ENCODE peak calls at places on chromosomes 6 and 20, in seven cellular contexts. C is fibroblast of lung, V is hepatocyte, O is heart left ventricle, R is BE2C, Y is ovary, J is pancreas. W is an unnamed sample. For H3K4me1, the result is how much of the 10 kb centered on the place peaks cover.

GRCh38 chr6:16249971-16250370 is 11.6 kb downstream of the GMPR start:
- DNase-seq in C (no peak), V (no peak), O (no peak), R (no peak), Y (no peak), J (no peak), W (no peak)

GRCh38 chr20:8535403-8536003 is 403.4 kb downstream of the PLCB1 start:
- DNase-seq in C (peak), V (no peak), O (no peak), R (peak), Y (no peak), J (no peak), W (no peak)

GRCh38 chr20:20037960-20038359 is 14.3 kb downstream of the CRNKL1 start:
- DNase-seq in C (no peak), V (no peak), O (no peak), R (no peak), Y (no peak), J (no peak), W (no peak)

GRCh38 chr6:121691126-121691540 is 255.7 kb downstream of the GJA1 start:
- DNase-seq in C (no peak), V (no peak), O (no peak), R (no peak), Y (no peak), J (no peak), W (no peak)

GRCh38 chr6:10407674-10408054 is 7.2 kb downstream of the TFAP2A start:
- DNase-seq in C (no peak), V (no peak), O (no peak), R (no peak), Y (no peak), J (no peak), W (no peak)

GRCh38 chr20:43925786-43926185 is 11.1 kb downstream of the TOX2 start:
- DNase-seq in C (peak), V (no peak), O (no peak), R (no peak), Y (no peak), J (no peak), W (peak)

GRCh38 chr20:21504323-21504722 is 9.5 kb downstream of the NKX2-2 start:
- DNase-seq in C (no peak), V (no peak), O (no peak), R (no peak), Y (no peak), J (no peak), W (no peak)

GRCh38 chr20:58246346-58246745 is 17.9 kb upstream of the ANKRD60 start:
- DNase-seq in C (peak), V (no peak), O (no peak), R (peak), Y (no peak), J (no peak), W (no peak)

GRCh38 chr20:11302436-11302835 is 615.3 kb upstream of the BTBD3 start:
- DNase-seq in C (peak), V (no peak), O (no peak), R (no peak), Y (no peak), J (no peak), W (no peak)

DNA sequence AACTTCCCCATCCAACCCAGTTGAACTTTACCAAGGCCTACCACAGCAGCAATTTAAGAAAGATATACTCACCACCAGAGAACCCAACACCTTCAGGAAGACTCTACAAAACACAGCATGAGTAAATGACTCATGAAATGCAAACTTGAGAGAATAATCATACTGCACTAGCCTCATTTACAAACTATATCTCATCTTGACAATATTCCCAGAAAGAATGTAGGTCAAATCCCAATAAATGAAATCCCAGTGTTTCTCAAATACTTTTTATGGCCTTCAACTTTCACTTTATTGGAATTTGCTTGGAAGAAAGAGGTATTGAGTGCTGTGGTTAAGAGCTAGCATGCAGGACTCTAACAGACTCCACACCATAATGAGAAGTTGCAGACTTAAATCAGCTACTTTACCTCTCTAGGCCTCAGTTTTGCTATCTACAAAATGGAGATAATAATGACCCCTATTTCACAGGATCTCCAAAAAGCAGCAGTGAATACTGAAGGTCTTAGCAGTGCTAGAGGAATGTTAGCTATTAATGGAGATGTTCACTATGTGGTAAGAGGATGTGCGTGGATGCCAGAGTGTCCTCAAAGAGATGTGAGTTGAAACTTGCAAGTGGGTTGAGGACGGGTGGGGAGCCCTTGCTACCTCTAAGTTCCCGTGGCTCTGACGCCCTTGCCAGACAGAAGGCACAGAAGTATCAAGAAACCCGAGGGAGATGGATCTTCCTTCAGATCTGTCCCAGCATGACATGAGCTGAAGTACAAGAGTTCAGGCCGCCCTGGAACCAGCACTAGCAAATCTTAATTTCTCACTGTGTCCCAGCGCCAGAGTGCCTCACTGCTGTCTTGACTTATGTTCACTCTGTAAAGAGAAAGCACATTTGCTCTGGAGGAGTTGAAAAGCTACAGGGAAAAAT is 59.7 kb downstream of the FYN start:
- DNase-seq in C (no peak), V (no peak), O (no peak), R (no peak), Y (no peak), J (no peak), W (no peak)
- H3K4me1 ChIP-seq in C (under half), V (under half), O (under half), R (under half), Y (under half), J (under half), W (under half)

GRCh38 chr6:35844290-35844689 is 39.1 kb downstream of the LHFPL5 start:
- DNase-seq in C (no peak), V (no peak), O (no peak), R (no peak), Y (no peak), J (no peak), W (no peak)
- H3K4me1 ChIP-seq in C (under half), V (under half), O (under half), R (under half), Y (under half), J (under half), W (under half)

GRCh38 chr6:72733045-72733444 is 111.2 kb downstream of the KCNQ5 start:
- DNase-seq in C (no peak), V (no peak), O (no peak), R (no peak), Y (no peak), J (no peak), W (no peak)
- H3K4me1 ChIP-seq in C (under half), V (under half), O (under half), R (under half), Y (under half), J (under half), W (under half)

DNA sequence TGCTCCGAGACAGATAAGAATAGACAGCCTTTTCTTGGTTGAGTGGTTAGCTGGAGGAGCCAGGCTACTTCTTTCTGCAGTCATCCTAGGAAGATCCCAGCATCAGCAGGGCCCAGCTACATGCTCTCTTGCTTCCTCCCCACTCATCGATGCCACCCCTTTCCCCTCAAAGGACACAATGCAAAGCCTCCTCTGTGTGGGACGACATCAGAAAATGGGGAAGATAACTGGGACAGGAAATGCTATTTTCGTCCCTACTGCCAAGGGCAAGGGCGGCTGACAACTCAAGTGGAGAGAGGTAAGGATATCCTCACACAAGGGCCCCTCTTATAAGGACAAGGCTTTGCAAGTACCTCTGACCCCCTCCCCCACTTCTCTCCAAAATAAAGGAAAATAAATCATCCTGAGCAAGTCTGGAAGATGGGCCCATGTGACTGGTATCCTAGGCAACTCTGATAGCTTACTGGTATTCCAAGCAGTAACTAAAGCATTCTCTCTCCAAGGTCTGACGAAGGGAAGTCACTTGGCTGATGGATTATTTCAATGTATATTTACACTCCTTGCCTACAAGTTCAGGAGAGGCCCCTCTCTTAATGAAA is 11.4 kb downstream of the ELMO2 start:
- DNase-seq in C (no peak), V (no peak), O (no peak), R (no peak), Y (no peak), J (no peak), W (no peak)
- H3K4me1 ChIP-seq in C (under half), V (under half), O (under half), R (under half), Y (under half), J (under half), W (under half)

DNA sequence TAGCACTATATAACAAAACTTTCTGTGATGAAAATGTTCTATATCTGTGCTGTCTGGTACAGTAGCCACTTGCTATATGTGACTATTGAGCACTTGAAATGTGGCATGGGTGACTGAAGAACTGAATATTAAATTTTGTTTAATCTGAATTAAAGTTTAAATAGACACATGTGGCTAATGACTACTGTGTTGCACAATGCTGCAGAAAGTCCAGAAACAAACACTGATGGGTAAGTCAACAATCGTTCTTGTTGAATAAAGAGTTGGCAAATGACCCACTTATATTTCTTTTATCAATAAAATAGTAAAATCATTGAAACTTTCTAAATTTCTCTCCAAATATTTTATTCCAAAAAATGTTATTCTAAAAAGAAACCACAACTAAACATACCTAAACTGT is 81.8 kb downstream of the PROKR2 start:
- DNase-seq in C (no peak), V (no peak), O (no peak), R (no peak), Y (no peak), J (no peak), W (no peak)
- H3K4me1 ChIP-seq in C (under half), V (under half), O (under half), R (under half), Y (under half), J (under half), W (under half)

DNA sequence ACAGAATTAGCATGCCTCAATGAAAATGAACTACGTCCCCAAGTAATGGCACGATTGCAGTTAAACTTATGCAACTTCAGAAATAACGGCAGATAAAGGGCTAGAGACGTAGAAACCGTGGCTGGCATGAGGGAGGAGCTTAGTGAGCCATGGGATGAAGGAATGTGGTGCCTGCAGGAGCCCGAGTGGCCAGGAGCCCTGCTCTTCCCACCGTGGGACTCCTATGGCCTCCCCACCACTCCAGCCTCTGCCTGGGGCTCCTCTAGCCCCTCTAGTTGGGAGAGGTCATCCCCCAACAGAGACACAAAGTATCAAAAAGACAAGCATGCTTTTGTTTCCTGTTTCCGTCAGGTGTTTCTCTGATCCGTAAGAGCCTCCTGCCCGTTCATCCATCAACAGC is 75.1 kb upstream of the BHLHE23 start:
- DNase-seq in C (no peak), V (no peak), O (no peak), R (peak), Y (no peak), J (no peak), W (no peak)
- H3K4me1 ChIP-seq in C (under half), V (under half), O (under half), R (under half), Y (under half), J (under half), W (under half)